ENCODE peak calls at places on chromosomes 2 and 18, in seven cellular contexts. A is mucosa of descending colon; C is aorta; Q is thyroid gland; H is T1000; K is A172; P is stimulated activated CD8-positive, alpha-beta memory T cell treated with anti-CD3 and anti-CD28 coated beads, Interleukin-2, amount 100 ng/mL, for 48 hours. G is an unnamed sample.

GRCh38 chr2:21559354-21559753 is 435.6 kb downstream of the TDRD15 start:
- DNase-seq in A (no peak), C (no peak), Q (no peak), H (no peak), K (no peak), P (no peak), G (no peak)

GRCh38 chr18:42264467-42264866 is 309.4 kb downstream of the PIK3C3 start:
- DNase-seq in A (no peak), C (no peak), Q (no peak), H (no peak), K (no peak), P (no peak), G (no peak)

GRCh38 chr2:119429225-119430000 is 2.2 kb upstream of the TMEM37 start:
- DNase-seq in A (no peak), C (no peak), Q (peak), H (no peak), K (peak), P (no peak), G (no peak)

GRCh38 chr2:95347681-95348608 is 50.8 kb downstream of the KCNIP3 start:
- DNase-seq in A (no peak), C (peak), Q (no peak), H (no peak), K (no peak), P (no peak), G (no peak)

GRCh38 chr2:101398026-101398830 is 10.9 kb upstream of the CREG2 start:
- DNase-seq in A (no peak), C (no peak), Q (no peak), H (no peak), K (peak), P (no peak), G (no peak)

GRCh38 chr2:58866040-58866439 is 624.9 kb upstream of the FANCL start:
- DNase-seq in A (no peak), C (no peak), Q (no peak), H (no peak), K (no peak), P (no peak), G (no peak)

GRCh38 chr2:18362696-18363095 is 197.8 kb downstream of the RDH14 start:
- DNase-seq in A (no peak), C (no peak), Q (no peak), H (no peak), K (no peak), P (no peak), G (no peak)

GRCh38 chr2:67656875-67657274 is 259.7 kb downstream of the ETAA1 start:
- DNase-seq in A (no peak), C (no peak), Q (no peak), H (no peak), K (no peak), P (no peak), G (no peak)

GRCh38 chr2:9235388-9236344 is 29.1 kb downstream of the ASAP2 start:
- DNase-seq in A (no peak), C (no peak), Q (no peak), H (no peak), K (peak), P (no peak), G (no peak)

GRCh38 chr2:223688094-223688835 is 86.1 kb upstream of the SCG2 start:
- DNase-seq in A (no peak), C (no peak), Q (no peak), H (no peak), K (no peak), P (no peak), G (no peak)

GRCh38 chr2:241769819-241770184 is 6.8 kb upstream of the GAL3ST2 start:
- DNase-seq in A (peak), C (peak), Q (no peak), H (no peak), K (no peak), P (no peak), G (no peak)

GRCh38 chr18:23487738-23488625 is 15.3 kb upstream of the RMC1 start:
- DNase-seq in A (no peak), C (peak), Q (peak), H (no peak), K (peak), P (no peak), G (no peak)

GRCh38 chr2:174025271-174026121 is 60.3 kb upstream of the SP3 start:
- DNase-seq in A (peak), C (no peak), Q (peak), H (no peak), K (no peak), P (no peak), G (no peak)

GRCh38 chr2:11411768-11412448 is 54.1 kb downstream of the E2F6 start:
- DNase-seq in A (peak), C (no peak), Q (peak), H (no peak), K (peak), P (no peak), G (no peak)

GRCh38 chr2:239942090-239942489 is 83.1 kb downstream of the NDUFA10 start:
- DNase-seq in A (peak), C (peak), Q (no peak), H (no peak), K (no peak), P (no peak), G (no peak)

GRCh38 chr2:153872311-153873061 is 764 bp downstream of the GALNT13 start:
- DNase-seq in A (no peak), C (peak), Q (no peak), H (no peak), K (no peak), P (no peak), G (no peak)

GRCh38 chr2:122136071-122136470 is 380.6 kb downstream of the TSN start:
- DNase-seq in A (no peak), C (no peak), Q (no peak), H (no peak), K (no peak), P (no peak), G (no peak)

GRCh38 chr18:59686260-59686659 is 11.0 kb downstream of the CCBE1 start:
- DNase-seq in A (no peak), C (no peak), Q (no peak), H (no peak), K (no peak), P (no peak), G (no peak)

GRCh38 chr2:138037090-138037489 is 72.8 kb downstream of the HNMT start:
- DNase-seq in A (no peak), C (no peak), Q (no peak), H (no peak), K (no peak), P (no peak), G (no peak)

GRCh38 chr2:25443766-25444165 is 102.0 kb upstream of the DNMT3A start:
- DNase-seq in A (no peak), C (no peak), Q (no peak), H (no peak), K (no peak), P (no peak), G (no peak)

GRCh38 chr2:204074434-204074833 is 137.9 kb downstream of the ICOS start:
- DNase-seq in A (no peak), C (no peak), Q (no peak), H (no peak), K (no peak), P (no peak), G (no peak)